ENCODE peak calls at places on chromosomes 16 and 17, in seven cellular contexts. E is AG04449, W is ovary, S is glutamatergic neuron, K is AG10803, I is left lung, T is fibroblast of lung. J is an unnamed sample.

GRCh38 chr16:582614-583331 is 7.1 kb upstream of the RAB40C start:
- DNase-seq in W (no peak), K (no peak), I (no peak), E (no peak), S (no peak), T (no peak), J (no peak)

GRCh38 chr16:15976929-15977637 is 27.7 kb downstream of the ABCC1 start:
- DNase-seq in S (no peak), T (peak; percentile 34), E (no peak), I (no peak), W (peak; percentile 26), K (peak; percentile 92), J (no peak)

GRCh38 chr16:87416826-87417471 is 24.8 kb downstream of the MAP1LC3B start:
- DNase-seq in S (no peak), W (no peak), I (peak; percentile 59), K (peak; percentile 71), T (peak; percentile 46), E (no peak), J (no peak)

GRCh38 chr17:42518046-42518754 is 17.8 kb upstream of the NAGLU start:
- DNase-seq in T (peak; percentile 97), W (peak; percentile 84), S (no peak), E (peak; percentile 86), I (no peak), K (peak; percentile 98), J (no peak)

GRCh38 chr17:57985675-57985974 is 2.4 kb downstream of the VEZF1 start:
- DNase-seq in I (no peak), W (no peak), S (no peak), E (no peak), K (peak; percentile 58), T (peak; percentile 41), J (no peak)

GRCh38 chr17:67431210-67432015 is 54.3 kb downstream of the PITPNC1 start:
- DNase-seq in T (peak; percentile 95), K (peak; percentile 87), I (no peak), W (no peak), E (no peak), S (no peak), J (no peak)

GRCh38 chr16:29862383-29862883 is 593 bp downstream of the CDIPT start:
- DNase-seq in E (no peak), I (no peak), K (no peak), T (no peak), W (no peak), S (no peak), J (peak; percentile 21)

GRCh38 chr17:79549111-79549915 is 61.5 kb downstream of the RBFOX3 start:
- DNase-seq in I (no peak), T (no peak), E (no peak), K (no peak), W (no peak), S (peak; percentile 73), J (no peak)

GRCh38 chr16:46765050-46765449 is 16.9 kb upstream of the MYLK3 start:
- DNase-seq in S (no peak), I (no peak), W (no peak), K (peak; percentile 56), T (peak; percentile 91), E (peak; percentile 19), J (no peak)

GRCh38 chr17:36602924-36603384 is 1.6 kb downstream of the MRM1 start:
- DNase-seq in K (peak; percentile 61), W (peak; percentile 35), T (peak; percentile 62), I (no peak), S (peak; percentile 74), E (no peak), J (peak; percentile 63)

GRCh38 chr16:200388-200787 is 20.1 kb downstream of the HBQ1 start:
- DNase-seq in E (peak; percentile 44), T (peak; percentile 83), S (no peak), I (no peak), K (peak; percentile 71), W (no peak), J (no peak)

GRCh38 chr16:12046651-12047050 is 70.1 kb downstream of the SNX29 start:
- DNase-seq in W (no peak), T (no peak), I (no peak), E (no peak), S (no peak), K (no peak), J (no peak)

GRCh38 chr17:10875411-10875810 is 37.5 kb upstream of the PIRT start:
- DNase-seq in K (no peak), E (no peak), S (no peak), W (peak; percentile 11), I (no peak), T (no peak), J (peak; percentile 7)

GRCh38 chr17:50177983-50178834 is 12.4 kb downstream of the SGCA start:
- DNase-seq in I (peak; percentile 91), K (peak; percentile 97), S (peak; percentile 73), W (peak; percentile 79), T (peak; percentile 99), E (no peak), J (peak; percentile 71)

GRCh38 chr16:30972872-30973271 is 12.1 kb upstream of the HSD3B7 start:
- DNase-seq in E (no peak), K (no peak), W (no peak), I (no peak), T (peak; percentile 12), S (no peak), J (no peak)

GRCh38 chr16:68893710-68894705 is 50.7 kb downstream of the TANGO6 start:
- DNase-seq in I (no peak), S (no peak), K (peak; percentile 12), T (peak; percentile 30), E (no peak), W (no peak), J (peak; percentile 51)

GRCh38 chr16:59385953-59386352 is 651.8 kb upstream of the GOT2 start:
- DNase-seq in K (peak; percentile 95), T (peak; percentile 98), S (no peak), E (peak; percentile 85), W (no peak), I (no peak), J (no peak)

GRCh38 chr16:50381679-50382440 is 13.1 kb upstream of the BRD7 start:
- DNase-seq in S (no peak), E (no peak), W (no peak), I (no peak), T (no peak), K (no peak), J (no peak)
- TF ChIP-seq CTCF in S (no peak), E (no peak), W (no peak), I (no peak), T (no peak), K (no peak), J (peak; percentile 16)

GRCh38 chr16:24577167-24577566 is 37.8 kb downstream of the RBBP6 start:
- DNase-seq in E (no peak), S (no peak), W (no peak), I (no peak), T (peak; percentile 25), K (no peak), J (peak; percentile 9)

GRCh38 chr16:24583494-24583893 is 44.1 kb downstream of the RBBP6 start:
- DNase-seq in E (no peak), T (no peak), W (no peak), K (no peak), I (no peak), S (no peak), J (no peak)

GRCh38 chr16:24580665-24581064 is 41.3 kb downstream of the RBBP6 start:
- DNase-seq in I (no peak), K (peak; percentile 54), E (peak; percentile 14), W (no peak), T (peak; percentile 28), S (no peak), J (no peak)
- TF ChIP-seq CTCF in I (no peak), K (peak; percentile 64), E (peak; percentile 28), W (no peak), T (peak; percentile 49), S (no peak), J (no peak)

GRCh38 chr17:1786708-1787107 is 24.8 kb downstream of the SERPINF1 start:
- DNase-seq in T (no peak), I (no peak), K (no peak), E (no peak), S (no peak), W (no peak), J (no peak)

GRCh38 chr17:1785925-1786324 is 24.1 kb downstream of the SERPINF1 start:
- DNase-seq in K (no peak), E (no peak), S (no peak), I (no peak), T (no peak), W (no peak), J (no peak)

GRCh38 chr17:1782171-1782567 is 20.3 kb downstream of the SERPINF1 start:
- DNase-seq in I (no peak), W (no peak), S (no peak), K (no peak), T (no peak), E (no peak), J (no peak)

GRCh38 chr17:1783271-1783670 is 21.4 kb downstream of the SERPINF1 start:
- DNase-seq in T (no peak), K (peak; percentile 25), I (peak; percentile 84), W (peak; percentile 62), E (no peak), S (no peak), J (no peak)

DNA sequence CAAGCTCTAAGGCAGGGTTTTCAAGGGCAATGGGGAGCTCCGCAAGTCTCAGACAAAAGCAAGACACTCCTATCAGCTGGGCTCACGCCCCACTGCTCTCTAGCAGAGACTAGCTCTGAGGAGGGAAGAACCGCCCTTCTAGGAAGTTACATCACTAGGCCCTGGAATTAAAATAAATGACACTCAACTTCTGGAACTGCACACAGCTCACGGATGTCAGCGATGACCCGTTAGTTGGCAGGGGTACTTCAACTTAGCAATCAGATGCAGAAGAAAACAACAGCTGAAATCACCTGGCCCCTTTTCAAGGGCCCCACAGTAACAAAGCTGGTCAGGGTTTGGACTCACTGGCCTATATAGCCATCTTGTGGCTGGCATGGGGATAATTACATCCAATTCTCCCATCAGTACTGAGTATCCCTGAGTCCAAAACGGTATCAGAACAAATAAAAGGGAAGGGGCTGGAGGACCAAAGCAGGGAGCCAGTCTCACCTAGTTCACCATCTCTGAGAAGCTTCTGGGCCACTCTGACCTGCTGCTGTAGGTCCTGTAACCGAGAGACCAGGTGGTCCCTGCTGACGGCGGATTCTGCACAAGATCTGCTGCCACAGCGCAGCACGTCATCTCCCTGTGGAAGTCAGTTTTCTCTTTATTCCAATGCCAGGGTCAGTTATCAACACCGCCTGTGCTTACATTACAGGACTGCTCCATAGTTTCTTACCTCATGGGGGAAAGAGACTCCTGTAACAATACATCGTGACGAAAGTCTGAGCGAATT is 22.2 kb downstream of the SERPINF1 start:
- DNase-seq in E (no peak), K (peak; percentile 98), W (peak; percentile 82), T (peak; percentile 81), S (no peak), I (no peak), J (no peak)
- TF ChIP-seq CTCF in E (peak; percentile 67), K (peak; percentile 84), W (peak; percentile 97), T (peak; percentile 87), S (peak; percentile 65), I (peak; percentile 67), J (peak; percentile 50)

DNA sequence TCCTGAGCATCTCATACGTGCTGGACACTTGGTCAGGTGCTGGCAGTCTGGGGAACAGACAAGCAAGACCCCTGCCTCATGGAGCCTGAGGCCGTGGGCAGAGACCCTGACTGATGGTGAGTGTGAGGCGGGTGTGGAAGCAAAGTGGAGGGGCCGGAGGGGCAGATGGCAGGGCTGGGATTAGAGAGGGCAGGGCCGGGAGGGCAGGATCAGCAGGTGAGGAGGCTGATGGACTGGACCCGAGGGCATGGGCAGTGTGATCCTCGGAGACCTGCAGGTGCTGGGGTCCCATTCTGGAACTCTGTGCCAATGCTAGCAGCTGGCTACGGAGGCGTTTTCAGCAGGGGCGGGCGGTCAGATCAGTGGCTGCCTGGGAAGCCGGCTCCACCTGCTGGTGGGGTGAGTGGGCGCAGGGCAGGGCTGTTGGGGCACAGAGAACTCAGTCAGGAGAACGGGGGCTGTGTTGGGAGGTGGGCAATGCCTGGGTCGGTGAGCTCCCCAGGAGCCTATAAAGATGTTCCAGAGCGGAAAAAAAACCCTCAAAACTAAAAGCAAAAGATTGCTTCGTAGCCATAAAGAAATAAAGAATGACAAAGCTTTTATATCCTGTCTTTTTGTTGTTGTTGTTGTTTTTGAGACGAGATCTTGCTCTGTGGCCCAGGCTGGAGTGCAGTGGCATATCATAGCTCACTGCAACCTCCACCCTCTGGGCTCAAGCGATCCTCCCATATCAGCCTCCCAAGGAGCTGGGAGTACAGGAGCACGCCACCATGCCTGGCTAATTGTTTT is 8.9 kb upstream of the C16orf74 start:
- DNase-seq in E (no peak), I (peak; percentile 91), T (no peak), W (no peak), S (no peak), K (no peak), J (peak; percentile 33)
- TF ChIP-seq CTCF in E (peak; percentile 42), I (peak; percentile 26), T (peak; percentile 29), W (no peak), S (peak; percentile 28), K (peak; percentile 19), J (peak; percentile 51)